ENCODE peak calls at places on chromosome 4, in eight cellular contexts. One of them, this sample, is unnamed.

GRCh38 chr4:1986578-1987210 is 22.1 kb downstream of the NELFA start:
- DNase-seq in T-helper 22 cell: no peak
- DNase-seq in COR-L47: no peak
- DNase-seq in erythroblast: no peak
- DNase-seq in heart right ventricle: no peak
- DNase-seq in AG08395: no peak
- DNase-seq in NCI-H2081: no peak
- DNase-seq in smooth muscle cell of the brain vasculature: no peak
- DNase-seq in this sample: no peak

GRCh38 chr4:99471896-99472295 is 36.8 kb upstream of the ADH7 start:
- DNase-seq in T-helper 22 cell: no peak
- DNase-seq in COR-L47: no peak
- DNase-seq in erythroblast: no peak
- DNase-seq in heart right ventricle: no peak
- DNase-seq in AG08395: no peak
- DNase-seq in NCI-H2081: no peak
- DNase-seq in smooth muscle cell of the brain vasculature: no peak
- DNase-seq in this sample: no peak

GRCh38 chr4:6043188-6043587 is 25.0 kb upstream of the C4orf50 start:
- DNase-seq in T-helper 22 cell: no peak
- DNase-seq in COR-L47: no peak
- DNase-seq in erythroblast: no peak
- DNase-seq in heart right ventricle: no peak
- DNase-seq in AG08395: no peak
- DNase-seq in NCI-H2081: no peak
- DNase-seq in smooth muscle cell of the brain vasculature: no peak
- DNase-seq in this sample: no peak

GRCh38 chr4:13919021-13919441 is 291.5 kb upstream of the BOD1L1 start:
- DNase-seq in T-helper 22 cell: no peak
- DNase-seq in COR-L47: no peak
- DNase-seq in erythroblast: no peak
- DNase-seq in heart right ventricle: no peak
- DNase-seq in AG08395: peak
- DNase-seq in NCI-H2081: no peak
- DNase-seq in smooth muscle cell of the brain vasculature: peak
- DNase-seq in this sample: no peak

GRCh38 chr4:74671074-74671698 is 123.1 kb downstream of the BTC start:
- DNase-seq in T-helper 22 cell: no peak
- DNase-seq in COR-L47: peak
- DNase-seq in erythroblast: peak
- DNase-seq in heart right ventricle: no peak
- DNase-seq in AG08395: peak
- DNase-seq in NCI-H2081: peak
- DNase-seq in smooth muscle cell of the brain vasculature: peak
- DNase-seq in this sample: no peak

GRCh38 chr4:48653217-48654014 is 126.7 kb downstream of the FRYL start:
- DNase-seq in T-helper 22 cell: peak
- DNase-seq in COR-L47: no peak
- DNase-seq in erythroblast: peak
- DNase-seq in heart right ventricle: peak
- DNase-seq in AG08395: peak
- DNase-seq in NCI-H2081: no peak
- DNase-seq in smooth muscle cell of the brain vasculature: no peak
- DNase-seq in this sample: peak

GRCh38 chr4:159175989-159176375 is 73.1 kb downstream of the RAPGEF2 start:
- DNase-seq in T-helper 22 cell: no peak
- DNase-seq in COR-L47: no peak
- DNase-seq in erythroblast: no peak
- DNase-seq in heart right ventricle: no peak
- DNase-seq in AG08395: no peak
- DNase-seq in NCI-H2081: no peak
- DNase-seq in smooth muscle cell of the brain vasculature: no peak
- DNase-seq in this sample: no peak

GRCh38 chr4:42339935-42340406 is 57.3 kb upstream of the SHISA3 start:
- DNase-seq in T-helper 22 cell: no peak
- DNase-seq in COR-L47: no peak
- DNase-seq in erythroblast: peak
- DNase-seq in heart right ventricle: peak
- DNase-seq in AG08395: no peak
- DNase-seq in NCI-H2081: no peak
- DNase-seq in smooth muscle cell of the brain vasculature: no peak
- DNase-seq in this sample: no peak

GRCh38 chr4:152936446-152937279 is 540 bp downstream of the FHDC1 start:
- DNase-seq in T-helper 22 cell: no peak
- DNase-seq in COR-L47: no peak
- DNase-seq in erythroblast: peak
- DNase-seq in heart right ventricle: peak
- DNase-seq in AG08395: peak
- DNase-seq in NCI-H2081: peak
- DNase-seq in smooth muscle cell of the brain vasculature: no peak
- DNase-seq in this sample: no peak

GRCh38 chr4:26474551-26474950 is 15.7 kb downstream of the CCKAR start:
- DNase-seq in T-helper 22 cell: no peak
- DNase-seq in COR-L47: no peak
- DNase-seq in erythroblast: no peak
- DNase-seq in heart right ventricle: no peak
- DNase-seq in AG08395: no peak
- DNase-seq in NCI-H2081: no peak
- DNase-seq in smooth muscle cell of the brain vasculature: no peak
- DNase-seq in this sample: no peak

This sample was measured in caudate nucleus.